ENCODE peak calls at places on chromosome 16, in five cellular contexts. K is HCT116, F is A549, E is SK-N-SH, N is GM12878. D is an unnamed sample.

GRCh38 chr16:48385272-48385953 is at the start of gene SIAH1:
- DNase-seq in K (no peak), F (peak; percentile 82), E (peak; percentile 98), N (no peak), D (no peak)

GRCh38 chr16:31714899-31715504 is 158.6 kb upstream of the ZNF267 start:
- DNase-seq in K (no peak), F (no peak), E (no peak), N (no peak), D (no peak)

GRCh38 chr16:17518441-17518840 is 47.7 kb upstream of the XYLT1 start:
- DNase-seq in K (no peak), F (no peak), E (no peak), N (no peak), D (no peak)

GRCh38 chr16:67164599-67165061 is at the start of gene HSF4:
- DNase-seq in K (no peak), F (no peak), E (peak; percentile 81), N (no peak), D (no peak)

GRCh38 chr16:87829988-87830672 is 39.2 kb downstream of the SLC7A5 start:
- DNase-seq in K (no peak), F (peak; percentile 75), E (no peak), N (no peak), D (no peak)

GRCh38 chr16:51167170-51167710 is 16.2 kb upstream of the SALL1 start:
- DNase-seq in K (no peak), F (no peak), E (no peak), N (no peak), D (no peak)

GRCh38 chr16:10770907-10771306 is 27.3 kb downstream of the NUBP1 start:
- DNase-seq in K (no peak), F (no peak), E (no peak), N (no peak), D (no peak)

GRCh38 chr16:1357906-1358566 is 6.3 kb downstream of the GNPTG start:
- DNase-seq in K (peak; percentile 64), F (peak; percentile 44), E (no peak), N (no peak), D (no peak)

GRCh38 chr16:76535-77272 is 1.3 kb upstream of the MPG start:
- DNase-seq in K (no peak), F (no peak), E (no peak), N (no peak), D (no peak)

GRCh38 chr16:86270696-86271095 is 239.6 kb upstream of the FOXF1 start:
- DNase-seq in K (no peak), F (no peak), E (no peak), N (no peak), D (no peak)

GRCh38 chr16:84673203-84673535 is 24.9 kb downstream of the KLHL36 start:
- DNase-seq in K (no peak), F (no peak), E (no peak), N (no peak), D (no peak)

GRCh38 chr16:80176114-80176513 is 364.7 kb upstream of the DYNLRB2 start:
- DNase-seq in K (no peak), F (peak; percentile 45), E (no peak), N (no peak), D (no peak)

GRCh38 chr16:10895053-10895946 is 18.3 kb downstream of the CIITA start:
- DNase-seq in K (no peak), F (no peak), E (no peak), N (no peak), D (no peak)

GRCh38 chr16:25040543-25040942 is 25.4 kb upstream of the ARHGAP17 start:
- DNase-seq in K (no peak), F (no peak), E (no peak), N (no peak), D (no peak)

GRCh38 chr16:85844786-85845185 is 45.3 kb downstream of the COX4I1 start:
- DNase-seq in K (no peak), F (no peak), E (no peak), N (no peak), D (no peak)

GRCh38 chr16:17817260-17817659 is 346.5 kb upstream of the XYLT1 start:
- DNase-seq in K (no peak), F (no peak), E (no peak), N (no peak), D (no peak)

GRCh38 chr16:72957303-72958277 is 90.3 kb downstream of the ZFHX3 start:
- DNase-seq in K (no peak), F (no peak), E (no peak), N (no peak), D (no peak)

GRCh38 chr16:12406840-12407690 is 396.6 kb downstream of the CPPED1 start:
- DNase-seq in K (no peak), F (peak; percentile 59), E (no peak), N (no peak), D (peak; percentile 4)

DNA sequence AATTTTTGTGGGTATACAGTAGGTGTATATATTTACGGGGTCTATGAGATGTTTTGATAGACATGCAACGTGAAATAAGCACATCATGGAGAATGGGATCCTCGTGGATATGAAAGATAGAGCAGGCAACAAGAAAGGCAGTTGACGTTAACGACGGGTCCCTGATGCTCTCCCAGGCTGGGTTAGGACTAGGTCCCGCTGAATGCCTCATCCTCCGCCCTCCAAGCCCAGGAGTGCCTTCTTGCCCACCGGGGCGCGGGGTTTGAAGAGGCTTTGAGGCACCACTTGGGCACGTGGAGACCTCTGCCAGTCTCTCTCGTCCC is 9.5 kb upstream of the ZFP90 start:
- DNase-seq in K (no peak), F (no peak), E (no peak), N (no peak), D (no peak)
- H3K4me3 ChIP-seq in K (peak overlapping the region; percentile 63), F (peak overlapping the region; percentile 85), E (peak overlapping the region; percentile 78), N (peak overlapping the region; percentile 70), D (peak overlapping the region; percentile 73)

DNA sequence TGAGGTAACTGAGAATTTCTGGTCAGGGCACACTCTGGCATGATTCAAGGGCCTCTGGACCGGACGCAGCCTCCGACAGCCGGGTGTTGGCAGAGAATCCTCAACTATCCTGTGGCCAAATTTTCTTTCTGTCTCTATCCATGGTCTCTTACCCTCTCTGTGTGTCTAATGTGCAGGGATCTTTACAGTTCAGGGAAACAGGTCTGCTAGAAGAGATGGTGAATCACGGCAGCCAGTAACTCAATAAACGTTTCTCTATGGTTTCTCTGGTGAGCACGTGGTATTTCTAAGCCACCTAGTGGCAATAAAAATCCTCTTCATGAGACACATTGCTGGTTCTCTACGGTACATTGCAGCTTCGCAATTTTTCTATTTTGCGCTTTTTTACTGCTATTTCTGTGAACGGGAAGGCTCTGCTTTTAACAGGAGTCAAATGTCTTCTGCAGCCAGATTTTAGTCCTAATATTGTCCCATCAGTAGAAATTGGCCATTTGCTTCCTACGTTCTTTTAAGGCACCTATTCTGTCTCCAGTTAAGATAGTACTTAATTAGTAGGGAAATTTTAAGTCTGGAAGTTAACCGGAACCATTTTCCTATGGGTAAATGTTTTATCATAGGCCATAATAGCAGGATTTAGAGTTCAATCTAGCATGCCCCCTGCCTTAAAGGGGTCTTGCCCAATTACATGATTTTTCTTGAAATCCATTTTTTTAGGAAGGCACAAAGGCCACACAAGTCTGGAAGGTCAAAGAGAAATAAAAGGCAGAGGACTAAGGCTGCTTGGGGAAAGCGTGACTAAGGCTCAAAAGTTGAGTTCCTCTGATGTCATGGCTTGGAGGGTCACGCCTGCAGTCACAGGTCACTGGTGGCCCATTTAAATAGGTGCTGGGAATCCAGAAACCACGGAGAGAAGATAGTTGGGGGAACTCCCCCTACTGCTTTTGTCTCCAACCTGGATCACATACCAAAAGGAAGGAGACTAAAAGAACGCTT is 31.5 kb downstream of the QPRT start:
- DNase-seq in K (peak; percentile 56), F (peak; percentile 66), E (peak; percentile 61), N (no peak), D (peak; percentile 38)
- TF ChIP-seq REST in K (no peak), F (no peak), E (no peak), N (no peak), D (no peak)

GRCh38 chr16:29791845-29792797 is 1.6 kb downstream of the KIF22 start:
- DNase-seq in K (no peak), F (no peak), E (no peak), N (no peak), D (no peak)
- H3K4me3 ChIP-seq in K (peak overlapping the region; percentile 99), F (peak overlapping the region; percentile 94), E (peak overlapping the region; percentile 87), N (peak overlapping the region; percentile 93), D (peak overlapping the region; percentile 87)

GRCh38 chr16:88830250-88830649 is 18.5 kb upstream of the APRT start:
- DNase-seq in K (no peak), F (no peak), E (no peak), N (no peak), D (no peak)
- TF ChIP-seq REST in K (no peak), F (no peak), E (no peak), N (no peak), D (no peak)

GRCh38 chr16:81888520-81889394 is 109.7 kb downstream of the PLCG2 start:
- DNase-seq in K (no peak), F (no peak), E (no peak), N (no peak), D (no peak)
- H3K4me3 ChIP-seq in K (no peak overlapping the region), F (no peak overlapping the region), E (no peak overlapping the region), N (no peak overlapping the region), D (no peak overlapping the region)

D was measured in Panc1.